ENCODE peak calls at places on chromosomes 1 and 21, in five cellular contexts. S is HCT116, Y is K562, D is HepG2, E is GM12878. Q is an unnamed sample.

GRCh38 chr1:61569212-61569621 is 155.7 kb downstream of the TM2D1 start:
- DNase-seq in Y (no peak), D (no peak), S (no peak), E (no peak), Q (no peak)

GRCh38 chr1:17189632-17190525 is 15.0 kb upstream of the PADI1 start:
- DNase-seq in Y (no peak), E (no peak), S (peak), D (no peak), Q (no peak)

GRCh38 chr1:2324553-2325366 is 66.6 kb downstream of the MORN1 start:
- DNase-seq in S (no peak), D (no peak), Y (no peak), E (no peak), Q (no peak)

GRCh38 chr21:23811802-23812201 is 1795.5 kb downstream of the MRPL39 start:
- DNase-seq in S (no peak), Y (no peak), E (no peak), D (no peak), Q (no peak)

GRCh38 chr1:223652436-223652901 is 13.0 kb downstream of the CAPN8 start:
- DNase-seq in E (no peak), D (no peak), S (no peak), Y (no peak), Q (peak)

GRCh38 chr21:21232320-21232719 is 234.1 kb downstream of the NCAM2 start:
- DNase-seq in E (no peak), D (no peak), S (no peak), Y (no peak), Q (no peak)

GRCh38 chr21:21163904-21164303 is 165.7 kb downstream of the NCAM2 start:
- DNase-seq in E (no peak), D (peak), S (peak), Y (peak), Q (no peak)

GRCh38 chr1:183234660-183235476 is 48.8 kb downstream of the LAMC2 start:
- DNase-seq in D (peak), E (no peak), S (peak), Y (peak), Q (peak)

GRCh38 chr1:91608876-91609275 is 108.2 kb downstream of the CDC7 start:
- DNase-seq in Y (no peak), E (no peak), S (no peak), D (no peak), Q (no peak)

GRCh38 chr1:88655685-88656299 is 28.3 kb upstream of the PKN2 start:
- DNase-seq in S (peak), E (no peak), Y (peak), D (peak), Q (no peak)

GRCh38 chr1:117570988-117571409 is 34.8 kb upstream of the TENT5C start:
- DNase-seq in S (no peak), D (no peak), Y (no peak), E (no peak), Q (no peak)

GRCh38 chr1:10428956-10429355 is 1.3 kb upstream of the CENPS start:
- DNase-seq in S (no peak), D (no peak), E (no peak), Y (no peak), Q (no peak)

GRCh38 chr1:27361044-27361402 is 5.7 kb downstream of the MAP3K6 start:
- DNase-seq in S (no peak), Y (no peak), D (no peak), E (no peak), Q (no peak)
- H2AFZ ChIP-seq in S (no peak), Y (no peak), D (no peak), E (no peak), Q (peak)

GRCh38 chr1:24387636-24388035 is 25.9 kb downstream of the STPG1 start:
- DNase-seq in Y (no peak), S (no peak), E (no peak), D (no peak), Q (peak)
- TF ChIP-seq ZNF274 in Y (no peak), S (no peak), E (no peak), D (no peak), Q (no peak)

DNA sequence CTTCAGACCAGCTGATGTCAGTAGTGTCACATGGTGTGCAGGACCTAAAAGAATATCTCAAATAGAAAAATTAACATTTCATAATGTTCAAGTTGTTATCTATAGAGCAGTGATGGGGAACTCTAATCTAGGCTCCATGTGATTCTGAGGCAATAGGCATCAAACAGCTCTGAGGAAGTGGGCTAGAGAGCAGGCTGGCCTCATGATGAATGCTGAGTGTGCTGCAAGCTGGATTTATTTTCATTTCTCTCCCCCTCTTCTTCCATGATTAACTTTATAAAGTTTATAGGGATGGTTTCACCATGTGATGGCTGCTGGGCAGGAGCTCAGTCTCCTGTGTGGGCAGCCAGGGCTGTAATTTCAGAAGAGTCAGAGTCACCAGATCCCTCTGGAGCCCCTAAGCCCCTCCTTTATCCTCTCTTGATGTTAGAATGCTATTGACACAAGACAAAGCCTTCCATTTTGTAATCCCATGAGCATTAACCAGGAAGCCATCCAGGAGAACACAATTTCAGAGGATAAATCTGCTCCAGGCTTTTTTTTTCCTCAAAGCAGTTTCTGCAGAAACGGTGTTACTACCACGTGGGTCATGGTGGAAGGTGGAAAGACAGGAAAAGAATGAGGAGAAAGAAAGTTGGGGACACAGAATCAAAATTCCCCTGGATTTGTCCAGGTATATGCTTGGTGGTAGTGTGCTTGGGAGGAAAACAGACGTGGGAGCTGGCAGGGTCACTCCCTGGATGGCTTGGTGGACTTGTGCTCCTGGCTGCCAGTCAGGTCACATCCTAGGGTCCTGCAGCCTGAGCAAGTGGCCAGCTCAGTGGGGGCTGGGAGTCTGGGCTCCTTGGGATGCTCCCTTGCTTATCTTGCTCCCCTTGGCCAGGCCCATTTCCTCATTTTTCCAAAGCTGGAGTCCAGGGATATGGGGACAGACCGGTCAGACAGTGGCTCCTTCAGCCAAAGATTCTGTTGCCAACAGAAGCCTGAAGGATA is 143.7 kb downstream of the CNIH3 start:
- DNase-seq in Y (no peak), E (no peak), D (no peak), S (no peak), Q (no peak)
- H2AFZ ChIP-seq in Y (no peak), E (no peak), D (no peak), S (no peak), Q (no peak)

DNA sequence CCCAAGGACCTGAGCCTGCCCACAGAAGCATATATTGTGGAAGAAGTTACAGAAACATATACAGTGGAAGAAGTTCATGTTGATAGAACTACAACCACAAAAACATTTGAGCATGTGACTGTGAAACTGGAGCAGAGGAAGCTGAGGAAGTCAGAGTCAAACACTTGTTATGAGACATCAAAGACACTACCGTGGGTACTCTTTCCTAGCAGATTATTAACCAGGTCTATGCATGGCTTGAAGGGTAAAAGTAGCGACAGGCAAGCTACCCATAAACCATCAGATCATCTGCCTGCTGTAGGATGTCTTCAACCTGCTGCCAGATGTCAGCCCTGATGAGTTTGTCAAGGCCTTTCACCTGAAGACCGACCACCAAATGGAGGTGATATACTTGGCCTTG is 35.8 kb downstream of the IVNS1ABP start:
- DNase-seq in S (no peak), Y (no peak), E (peak), D (peak), Q (no peak)
- TF ChIP-seq ZNF274 in S (no peak), Y (no peak), E (no peak), D (no peak), Q (no peak)

GRCh38 chr1:109247401-109248365 is 1.7 kb upstream of the CELSR2 start:
- DNase-seq in D (no peak), E (no peak), S (no peak), Y (no peak), Q (no peak)

GRCh38 chr1:109250454-109251276 is 1.3 kb downstream of the CELSR2 start:
- DNase-seq in Y (no peak), E (no peak), S (no peak), D (no peak), Q (no peak)

GRCh38 chr1:109249654-109250401 is 489 bp downstream of the CELSR2 start:
- DNase-seq in D (no peak), E (no peak), Y (peak), S (no peak), Q (peak)

GRCh38 chr1:109248797-109249629 is at the start of gene CELSR2:
- DNase-seq in E (no peak), D (peak), Y (peak), S (peak), Q (peak)

GRCh38 chr1:109248444-109248796 is 919 bp upstream of the CELSR2 start:
- DNase-seq in Y (no peak), E (no peak), D (no peak), S (no peak), Q (no peak)
- H2AFZ ChIP-seq in Y (peak), E (no peak), D (no peak), S (peak), Q (peak)

DNA sequence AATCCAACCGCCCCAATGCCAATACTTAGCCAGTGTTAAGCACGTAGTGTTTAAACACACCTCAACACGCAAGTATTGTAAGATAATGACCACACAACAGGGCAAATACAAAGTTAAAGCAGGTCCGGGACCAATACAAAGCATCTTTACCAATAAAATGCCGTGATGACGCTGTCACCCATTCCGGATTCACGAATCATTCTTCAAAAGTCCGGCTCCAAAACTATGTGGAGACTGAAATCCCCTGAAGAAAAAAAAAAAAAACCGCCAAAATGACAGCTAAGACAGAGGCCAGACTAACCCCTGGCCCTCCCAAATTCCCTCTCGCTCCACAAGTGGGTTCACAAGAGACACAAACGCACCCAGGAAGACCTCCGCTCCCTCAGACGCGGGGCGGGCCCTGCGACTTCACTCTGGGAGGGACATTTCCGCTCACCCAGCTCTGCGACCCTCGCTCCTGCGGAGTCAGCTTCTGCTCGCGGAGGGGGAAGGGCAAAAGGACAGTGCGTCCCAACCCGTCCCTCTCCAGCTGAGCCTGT is 628 bp upstream of the DARS2 start:
- DNase-seq in E (peak), D (peak), Y (no peak), S (no peak), Q (no peak)
- TF ChIP-seq ZNF274 in E (no peak), D (no peak), Y (no peak), S (no peak), Q (no peak)

DNA sequence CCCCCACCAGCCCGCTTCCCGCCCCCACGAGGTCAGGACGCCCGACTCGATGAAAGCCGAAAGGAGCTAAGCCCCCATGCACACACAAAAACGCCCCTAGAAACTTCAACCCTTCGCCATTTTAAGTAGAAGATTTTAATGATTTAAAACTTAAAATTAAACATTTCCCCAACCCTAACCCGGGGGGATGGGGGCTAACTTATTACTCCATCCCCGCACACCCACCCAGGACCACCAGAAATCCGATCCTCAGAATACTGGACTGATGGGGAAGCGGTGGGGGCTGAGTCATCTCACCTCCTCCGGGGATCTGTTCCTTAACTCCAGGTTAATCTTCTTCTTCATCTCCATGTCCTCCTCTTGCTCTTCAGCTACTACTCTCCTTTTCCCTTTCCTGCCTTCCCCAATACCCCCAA is 468 bp downstream of the ANP32E start:
- DNase-seq in Y (peak), S (no peak), D (no peak), E (no peak), Q (no peak)
- H2AFZ ChIP-seq in Y (peak), S (no peak), D (no peak), E (peak), Q (no peak)

GRCh38 chr21:45539796-45540600 is 2.2 kb downstream of the SLC19A1 start:
- DNase-seq in S (no peak), D (no peak), E (no peak), Y (no peak), Q (peak)

GRCh38 chr21:45537746-45538291 is 4.4 kb downstream of the SLC19A1 start:
- DNase-seq in S (no peak), E (no peak), Y (no peak), D (no peak), Q (peak)

GRCh38 chr21:45539046-45539795 is 3.0 kb downstream of the SLC19A1 start:
- DNase-seq in Y (no peak), E (no peak), S (no peak), D (no peak), Q (no peak)

GRCh38 chr21:45537111-45537745 is 5.0 kb downstream of the SLC19A1 start:
- DNase-seq in E (no peak), Y (no peak), D (no peak), S (no peak), Q (no peak)

GRCh38 chr21:45538381-45539045 is 3.7 kb downstream of the SLC19A1 start:
- DNase-seq in E (no peak), S (no peak), D (no peak), Y (no peak), Q (no peak)
- TF ChIP-seq ZNF274 in E (no peak), S (no peak), D (no peak), Y (no peak), Q (no peak)

GRCh38 chr1:230137328-230137815 is 70.3 kb downstream of the GALNT2 start:
- DNase-seq in D (no peak), Y (no peak), E (no peak), S (no peak), Q (no peak)
- H2AFZ ChIP-seq in D (no peak), Y (no peak), E (no peak), S (no peak), Q (no peak)

GRCh38 chr1:230029244-230029643 is 37.8 kb upstream of the GALNT2 start:
- DNase-seq in S (no peak), Y (no peak), D (no peak), E (no peak), Q (no peak)
- TF ChIP-seq ZNF274 in S (no peak), Y (no peak), D (no peak), E (no peak), Q (no peak)